ENCODE peak calls at places on chromosomes 3 and 15, in seven cellular contexts. N, C, O, V, A, H and F are unnamed samples.

GRCh38 chr3:128254066-128254590 is 100.8 kb downstream of the EEFSEC start:
- DNase-seq in H (no peak), N (no peak), C (no peak), V (no peak), O (no peak), A (no peak), F (no peak)

GRCh38 chr15:89958107-89958805 is 42.9 kb upstream of the ZNF710 start:
- DNase-seq in H (no peak), V (no peak), N (no peak), C (no peak), O (no peak), A (no peak), F (no peak)

GRCh38 chr3:85821130-85821756 is 862.5 kb downstream of the CADM2 start:
- DNase-seq in V (no peak), N (peak), H (peak), O (peak), A (no peak), C (peak), F (no peak)

GRCh38 chr3:77412591-77412990 is 372.7 kb downstream of the ROBO2 start:
- DNase-seq in N (no peak), A (no peak), V (no peak), C (no peak), O (no peak), H (no peak), F (no peak)

GRCh38 chr3:30181546-30181945 is 424.9 kb upstream of the TGFBR2 start:
- DNase-seq in V (no peak), O (no peak), H (no peak), A (no peak), N (no peak), C (no peak), F (no peak)

GRCh38 chr15:60905587-60905986 is 323.5 kb downstream of the RORA start:
- DNase-seq in A (no peak), O (no peak), V (no peak), H (no peak), C (no peak), N (no peak), F (no peak)

GRCh38 chr15:51623386-51623938 is 891 bp upstream of the DMXL2 start:
- DNase-seq in C (no peak), V (no peak), N (no peak), O (no peak), H (peak), A (no peak), F (no peak)

GRCh38 chr3:107384428-107384827 is 7.2 kb downstream of the CCDC54 start:
- DNase-seq in C (no peak), H (no peak), N (no peak), V (no peak), A (no peak), O (no peak), F (no peak)

GRCh38 chr3:46858996-46859710 is 4.1 kb downstream of the MYL3 start:
- DNase-seq in N (no peak), C (no peak), V (no peak), O (no peak), A (no peak), H (no peak), F (no peak)